ENCODE peak calls at places on chromosome 20, in four cellular contexts. A is HepG2, S is GM12878, X is K562. I is an unnamed sample.

GRCh38 chr20:32158943-32159660 is 48.4 kb downstream of the PLAGL2 start:
- DNase-seq in S (no peak), A (no peak), X (no peak), I (no peak)

GRCh38 chr20:53611449-53611894 is 17.8 kb upstream of the ZNF217 start:
- DNase-seq in A (no peak), S (peak; percentile 82), X (no peak), I (peak; percentile 42)

GRCh38 chr20:40797425-40797824 is 108.4 kb upstream of the MAFB start:
- DNase-seq in S (no peak), A (peak; percentile 41), X (no peak), I (no peak)

GRCh38 chr20:6265204-6265904 is 142.5 kb upstream of the FERMT1 start:
- DNase-seq in S (no peak), X (no peak), A (peak; percentile 55), I (peak; percentile 22)

GRCh38 chr20:4926531-4927156 is 74.7 kb downstream of the SLC23A2 start:
- DNase-seq in X (no peak), A (no peak), S (no peak), I (no peak)

GRCh38 chr20:2260250-2260649 is 35.6 kb upstream of the TGM3 start:
- DNase-seq in X (no peak), S (no peak), A (no peak), I (no peak)

GRCh38 chr20:6829510-6830116 is 62.1 kb downstream of the BMP2 start:
- DNase-seq in A (peak; percentile 29), X (no peak), S (no peak), I (no peak)

GRCh38 chr20:728022-728944 is 40.0 kb downstream of the SLC52A3 start:
- DNase-seq in A (peak; percentile 51), S (no peak), X (peak; percentile 87), I (peak; percentile 95)

GRCh38 chr20:58697201-58697866 is 4.7 kb downstream of the NPEPL1 start:
- DNase-seq in A (no peak), X (peak; percentile 27), S (no peak), I (no peak)

GRCh38 chr20:46401478-46401860 is 4.9 kb downstream of the ELMO2 start:
- DNase-seq in X (no peak), S (peak; percentile 40), A (no peak), I (no peak)

GRCh38 chr20:17281478-17281877 is 54.6 kb downstream of the PCSK2 start:
- DNase-seq in X (peak; percentile 8), A (peak; percentile 64), S (no peak), I (peak; percentile 30)

GRCh38 chr20:409697-410559 is 1.8 kb downstream of the RBCK1 start:
- DNase-seq in A (no peak), X (no peak), S (no peak), I (no peak)

GRCh38 chr20:47336013-47336754 is 20.3 kb downstream of the ZMYND8 start:
- DNase-seq in A (no peak), X (no peak), S (no peak), I (no peak)

GRCh38 chr20:2280083-2280482 is 15.7 kb upstream of the TGM3 start:
- DNase-seq in A (no peak), X (no peak), S (no peak), I (no peak)

GRCh38 chr20:37890643-37891042 is 12.3 kb upstream of the VSTM2L start:
- DNase-seq in X (no peak), A (no peak), S (no peak), I (no peak)

GRCh38 chr20:32206383-32207210 is 946 bp downstream of the PLAGL2 start:
- DNase-seq in A (no peak), S (no peak), X (no peak), I (peak; percentile 25)

GRCh38 chr20:21125072-21125848 is 622 bp upstream of the KIZ start:
- DNase-seq in A (peak; percentile 88), X (no peak), S (no peak), I (peak; percentile 70)

GRCh38 chr20:8375898-8376297 is 243.8 kb downstream of the PLCB1 start:
- DNase-seq in S (no peak), X (no peak), A (no peak), I (no peak)

GRCh38 chr20:6814945-6815344 is 47.5 kb downstream of the BMP2 start:
- DNase-seq in S (no peak), X (no peak), A (no peak), I (no peak)

GRCh38 chr20:1946762-1947534 is 46.9 kb downstream of the PDYN start:
- DNase-seq in X (no peak), S (no peak), A (peak; percentile 70), I (no peak)

GRCh38 chr20:32337937-32338661 is 20.0 kb upstream of the ASXL1 start:
- DNase-seq in X (no peak), S (no peak), A (no peak), I (no peak)

GRCh38 chr20:63732118-63733095 is 4.1 kb upstream of the LIME1 start:
- DNase-seq in A (no peak), S (no peak), X (no peak), I (no peak)

GRCh38 chr20:48175261-48175660 is 390.0 kb upstream of the SULF2 start:
- DNase-seq in X (no peak), S (no peak), A (no peak), I (no peak)

GRCh38 chr20:48718914-48719578 is 108.8 kb downstream of the PREX1 start:
- DNase-seq in A (no peak), X (no peak), S (no peak), I (no peak)

GRCh38 chr20:14264869-14265268 is 72.5 kb downstream of the FLRT3 start:
- DNase-seq in A (peak; percentile 22), S (no peak), X (no peak), I (peak; percentile 4)

GRCh38 chr20:46563848-46564197 is 13.4 kb upstream of the OCSTAMP start:
- DNase-seq in S (no peak), X (no peak), A (no peak), I (no peak)

GRCh38 chr20:833450-834150 is at the start of gene FAM110A:
- DNase-seq in A (peak; percentile 90), S (peak; percentile 75), X (peak; percentile 89), I (peak; percentile 95)

GRCh38 chr20:37316116-37316774 is 26.8 kb downstream of the MANBAL start:
- DNase-seq in X (no peak), S (no peak), A (no peak), I (no peak)

GRCh38 chr20:46004813-46005505 is 3.7 kb upstream of the MMP9 start:
- DNase-seq in A (no peak), S (no peak), X (no peak), I (no peak)

GRCh38 chr20:47044938-47045337 is 150.3 kb downstream of the EYA2 start:
- DNase-seq in X (no peak), A (no peak), S (no peak), I (no peak)

GRCh38 chr20:53574819-53575218 is 18.8 kb downstream of the ZNF217 start:
- DNase-seq in A (no peak), S (no peak), X (no peak), I (no peak)

GRCh38 chr20:55782861-55783260 is 222.5 kb downstream of the CBLN4 start:
- DNase-seq in S (no peak), A (no peak), X (no peak), I (peak; percentile 21)

GRCh38 chr20:53652090-53652858 is 58.6 kb upstream of the ZNF217 start:
- DNase-seq in X (no peak), A (peak; percentile 97), S (peak; percentile 93), I (no peak)

GRCh38 chr20:23074052-23074451 is 12.1 kb downstream of the CD93 start:
- DNase-seq in S (no peak), A (no peak), X (no peak), I (no peak)

GRCh38 chr20:17916365-17916996 is 52.1 kb downstream of the SNX5 start:
- DNase-seq in A (no peak), S (no peak), X (no peak), I (no peak)

DNA sequence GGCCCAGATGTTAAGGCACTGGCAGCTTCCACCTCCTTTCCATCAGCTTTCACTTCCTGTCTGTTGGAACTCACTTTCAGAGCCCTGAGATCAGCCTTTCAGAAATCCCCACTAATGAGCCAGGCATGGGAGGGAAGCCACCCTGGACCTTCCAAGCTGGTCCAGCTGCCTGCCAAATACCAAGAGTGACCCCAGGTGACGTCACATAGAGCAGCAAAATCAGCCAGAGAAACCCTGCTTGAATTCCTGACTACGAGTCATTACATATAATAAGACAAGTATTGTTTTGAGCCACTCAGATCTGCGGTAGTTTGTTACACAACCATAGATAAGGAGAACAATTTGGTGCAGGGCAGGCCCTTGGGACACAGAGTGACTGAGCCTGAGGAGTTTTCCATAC is 556.0 kb upstream of the JAG1 start:
- DNase-seq in S (no peak), X (no peak), A (no peak), I (no peak)
- TF ChIP-seq CHD2 in S (no peak), X (no peak), A (no peak), I (no peak)

DNA sequence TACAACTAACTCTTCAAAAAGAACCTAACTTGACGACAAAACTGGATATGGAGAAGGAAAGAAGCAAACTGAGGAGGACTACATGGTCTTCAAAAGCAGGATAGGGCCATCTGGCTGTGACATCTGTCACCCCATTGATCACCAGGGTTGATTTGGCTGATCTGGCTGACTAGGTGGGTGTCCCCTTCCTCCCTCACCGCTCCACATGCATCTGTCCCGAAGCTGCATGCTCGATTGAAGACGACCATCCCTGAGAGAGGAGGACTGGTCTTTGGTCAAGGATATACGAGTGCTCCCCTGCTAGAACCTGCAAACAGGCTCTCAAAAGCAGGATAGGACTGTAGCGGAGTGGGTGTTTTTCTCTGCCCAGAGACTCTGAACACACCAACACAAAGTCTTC is 21.7 kb downstream of the CPNE1 start:
- DNase-seq in S (no peak), A (no peak), X (no peak), I (no peak)
- TF ChIP-seq NFIC in S (no peak), A (no peak), X (no peak), I (no peak)

GRCh38 chr20:10667077-10667401 is 6.8 kb downstream of the JAG1 start:
- DNase-seq in S (no peak), X (no peak), A (no peak), I (no peak)

GRCh38 chr20:10667560-10668167 is 6.1 kb downstream of the JAG1 start:
- DNase-seq in X (no peak), S (no peak), A (no peak), I (no peak)

GRCh38 chr20:10665791-10666190 is 8.0 kb downstream of the JAG1 start:
- DNase-seq in S (no peak), A (no peak), X (no peak), I (no peak)

GRCh38 chr20:10665027-10665561 is 8.7 kb downstream of the JAG1 start:
- DNase-seq in S (no peak), A (no peak), X (no peak), I (no peak)

GRCh38 chr20:10666221-10667076 is 7.3 kb downstream of the JAG1 start:
- DNase-seq in X (no peak), A (no peak), S (no peak), I (no peak)
- TF ChIP-seq CHD2 in X (no peak), A (no peak), S (no peak), I (no peak)

DNA sequence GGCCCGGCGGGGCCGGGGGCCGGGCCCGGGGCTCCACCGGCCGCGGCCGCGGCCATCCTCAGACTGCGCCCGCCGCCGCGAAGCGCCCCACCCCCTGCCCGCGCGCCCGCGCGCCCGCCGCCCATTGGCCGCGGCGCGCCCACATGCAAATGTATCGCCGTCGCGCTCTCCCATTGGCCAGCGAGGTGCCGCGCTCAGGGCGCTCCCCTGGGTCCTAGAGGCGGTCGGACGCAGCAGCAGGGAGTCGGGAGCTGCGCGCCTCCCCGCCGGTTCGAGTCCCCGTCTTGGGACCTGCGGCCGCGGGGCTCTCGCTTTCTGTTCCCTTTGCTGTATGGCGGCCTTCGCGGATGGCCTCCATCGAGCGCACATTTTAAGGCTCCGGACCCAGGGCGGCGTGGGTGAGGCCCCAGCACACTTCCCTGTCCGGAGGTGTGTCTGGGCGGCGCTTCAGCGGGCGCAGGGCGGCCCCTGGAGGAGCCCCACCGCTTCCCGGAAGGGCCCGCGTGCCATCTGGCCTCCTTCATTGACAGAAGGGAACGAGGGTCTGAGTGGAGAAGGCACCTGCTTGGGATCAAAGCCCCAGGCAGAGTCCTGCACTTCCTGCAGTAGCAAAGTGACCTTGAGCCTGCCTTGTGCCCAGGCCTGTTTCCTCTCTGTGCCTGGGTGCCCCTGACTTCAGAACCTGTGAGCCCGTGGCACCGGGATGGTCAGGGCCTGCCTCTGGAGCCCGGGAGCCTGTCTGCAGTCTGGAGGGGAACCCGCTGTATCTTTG is at the start of gene CABLES2:
- DNase-seq in A (peak; percentile 93), S (peak; percentile 58), X (peak; percentile 95), I (peak; percentile 97)
- TF ChIP-seq NFIC in A (no peak), S (no peak), X (no peak), I (no peak)

I was measured in SK-N-SH.